ENCODE peak calls at places on chromosomes 13 and 19, in ten cellular contexts. One of them, this sample, is unnamed.

GRCh38 chr19:52226652-52227051 is 36.8 kb downstream of the PPP2R1A start:
- DNase-seq in GOT3: no peak
- DNase-seq in IMR-90: no peak
- DNase-seq in stimulated activated CD4-positive, alpha-beta T cell treated with anti-CD3 and anti-CD28 coated beads, Interleukin-12 subunit alpha, Interleukin-12 subunit beta, amount 100 ng/mL, for 24 hours: no peak
- DNase-seq in T-helper 9 cell: no peak
- DNase-seq in iris pigment epithelial cell: no peak
- DNase-seq in DMS153: no peak
- DNase-seq in neuronal stem cell: no peak
- DNase-seq in activated T-cell treated with anti-CD3 and anti-CD28 coated beads, Interleukin-2, amount 50 U/mL, for 1 hour: no peak
- DNase-seq in stimulated activated naive CD4-positive, alpha-beta T cell: no peak
- DNase-seq in this sample: no peak

GRCh38 chr13:25973085-25973484 is 78.7 kb downstream of the SHISA2 start:
- DNase-seq in GOT3: no peak
- DNase-seq in IMR-90: no peak
- DNase-seq in stimulated activated CD4-positive, alpha-beta T cell treated with anti-CD3 and anti-CD28 coated beads, Interleukin-12 subunit alpha, Interleukin-12 subunit beta, amount 100 ng/mL, for 24 hours: no peak
- DNase-seq in T-helper 9 cell: no peak
- DNase-seq in iris pigment epithelial cell: no peak
- DNase-seq in DMS153: no peak
- DNase-seq in neuronal stem cell: no peak
- DNase-seq in activated T-cell treated with anti-CD3 and anti-CD28 coated beads, Interleukin-2, amount 50 U/mL, for 1 hour: no peak
- DNase-seq in stimulated activated naive CD4-positive, alpha-beta T cell: no peak
- DNase-seq in this sample: peak

GRCh38 chr19:46753420-46754155 is 7.3 kb upstream of the STRN4 start:
- DNase-seq in GOT3: no peak
- DNase-seq in IMR-90: no peak
- DNase-seq in stimulated activated CD4-positive, alpha-beta T cell treated with anti-CD3 and anti-CD28 coated beads, Interleukin-12 subunit alpha, Interleukin-12 subunit beta, amount 100 ng/mL, for 24 hours: peak
- DNase-seq in T-helper 9 cell: peak
- DNase-seq in iris pigment epithelial cell: no peak
- DNase-seq in DMS153: peak
- DNase-seq in neuronal stem cell: no peak
- DNase-seq in activated T-cell treated with anti-CD3 and anti-CD28 coated beads, Interleukin-2, amount 50 U/mL, for 1 hour: peak
- DNase-seq in stimulated activated naive CD4-positive, alpha-beta T cell: peak
- DNase-seq in this sample: peak

GRCh38 chr13:52827839-52828238 is 20.6 kb downstream of the PCDH8 start:
- DNase-seq in GOT3: no peak
- DNase-seq in IMR-90: no peak
- DNase-seq in stimulated activated CD4-positive, alpha-beta T cell treated with anti-CD3 and anti-CD28 coated beads, Interleukin-12 subunit alpha, Interleukin-12 subunit beta, amount 100 ng/mL, for 24 hours: no peak
- DNase-seq in T-helper 9 cell: no peak
- DNase-seq in iris pigment epithelial cell: no peak
- DNase-seq in DMS153: no peak
- DNase-seq in neuronal stem cell: no peak
- DNase-seq in activated T-cell treated with anti-CD3 and anti-CD28 coated beads, Interleukin-2, amount 50 U/mL, for 1 hour: no peak
- DNase-seq in stimulated activated naive CD4-positive, alpha-beta T cell: no peak
- DNase-seq in this sample: no peak

GRCh38 chr19:18503337-18503970 is 18.4 kb downstream of the ELL start:
- DNase-seq in GOT3: no peak
- DNase-seq in IMR-90: no peak
- DNase-seq in stimulated activated CD4-positive, alpha-beta T cell treated with anti-CD3 and anti-CD28 coated beads, Interleukin-12 subunit alpha, Interleukin-12 subunit beta, amount 100 ng/mL, for 24 hours: no peak
- DNase-seq in T-helper 9 cell: no peak
- DNase-seq in iris pigment epithelial cell: no peak
- DNase-seq in DMS153: no peak
- DNase-seq in neuronal stem cell: no peak
- DNase-seq in activated T-cell treated with anti-CD3 and anti-CD28 coated beads, Interleukin-2, amount 50 U/mL, for 1 hour: no peak
- DNase-seq in stimulated activated naive CD4-positive, alpha-beta T cell: no peak
- DNase-seq in this sample: no peak

GRCh38 chr19:6812612-6813011 is 40.1 kb downstream of the VAV1 start:
- DNase-seq in GOT3: no peak
- DNase-seq in IMR-90: no peak
- DNase-seq in stimulated activated CD4-positive, alpha-beta T cell treated with anti-CD3 and anti-CD28 coated beads, Interleukin-12 subunit alpha, Interleukin-12 subunit beta, amount 100 ng/mL, for 24 hours: no peak
- DNase-seq in T-helper 9 cell: no peak
- DNase-seq in iris pigment epithelial cell: no peak
- DNase-seq in DMS153: no peak
- DNase-seq in neuronal stem cell: no peak
- DNase-seq in activated T-cell treated with anti-CD3 and anti-CD28 coated beads, Interleukin-2, amount 50 U/mL, for 1 hour: no peak
- DNase-seq in stimulated activated naive CD4-positive, alpha-beta T cell: no peak
- DNase-seq in this sample: no peak

GRCh38 chr13:67366533-67366932 is 136.4 kb upstream of the PCDH9 start:
- DNase-seq in GOT3: no peak
- DNase-seq in IMR-90: peak
- DNase-seq in stimulated activated CD4-positive, alpha-beta T cell treated with anti-CD3 and anti-CD28 coated beads, Interleukin-12 subunit alpha, Interleukin-12 subunit beta, amount 100 ng/mL, for 24 hours: no peak
- DNase-seq in T-helper 9 cell: no peak
- DNase-seq in iris pigment epithelial cell: peak
- DNase-seq in DMS153: no peak
- DNase-seq in neuronal stem cell: no peak
- DNase-seq in activated T-cell treated with anti-CD3 and anti-CD28 coated beads, Interleukin-2, amount 50 U/mL, for 1 hour: no peak
- DNase-seq in stimulated activated naive CD4-positive, alpha-beta T cell: no peak
- DNase-seq in this sample: no peak

GRCh38 chr13:52359534-52359933 is 46.4 kb downstream of the THSD1 start:
- DNase-seq in GOT3: no peak
- DNase-seq in IMR-90: peak
- DNase-seq in stimulated activated CD4-positive, alpha-beta T cell treated with anti-CD3 and anti-CD28 coated beads, Interleukin-12 subunit alpha, Interleukin-12 subunit beta, amount 100 ng/mL, for 24 hours: no peak
- DNase-seq in T-helper 9 cell: no peak
- DNase-seq in iris pigment epithelial cell: no peak
- DNase-seq in DMS153: no peak
- DNase-seq in neuronal stem cell: no peak
- DNase-seq in activated T-cell treated with anti-CD3 and anti-CD28 coated beads, Interleukin-2, amount 50 U/mL, for 1 hour: no peak
- DNase-seq in stimulated activated naive CD4-positive, alpha-beta T cell: no peak
- DNase-seq in this sample: no peak

GRCh38 chr19:46489445-46490272 is 6.0 kb downstream of the PNMA8B start:
- DNase-seq in GOT3: no peak
- DNase-seq in IMR-90: peak
- DNase-seq in stimulated activated CD4-positive, alpha-beta T cell treated with anti-CD3 and anti-CD28 coated beads, Interleukin-12 subunit alpha, Interleukin-12 subunit beta, amount 100 ng/mL, for 24 hours: no peak
- DNase-seq in T-helper 9 cell: no peak
- DNase-seq in iris pigment epithelial cell: peak
- DNase-seq in DMS153: no peak
- DNase-seq in neuronal stem cell: no peak
- DNase-seq in activated T-cell treated with anti-CD3 and anti-CD28 coated beads, Interleukin-2, amount 50 U/mL, for 1 hour: peak
- DNase-seq in stimulated activated naive CD4-positive, alpha-beta T cell: no peak
- DNase-seq in this sample: no peak

GRCh38 chr19:13932911-13933393 is 5.3 kb downstream of the PODNL1 start:
- DNase-seq in GOT3: no peak
- DNase-seq in IMR-90: no peak
- DNase-seq in stimulated activated CD4-positive, alpha-beta T cell treated with anti-CD3 and anti-CD28 coated beads, Interleukin-12 subunit alpha, Interleukin-12 subunit beta, amount 100 ng/mL, for 24 hours: no peak
- DNase-seq in T-helper 9 cell: no peak
- DNase-seq in iris pigment epithelial cell: no peak
- DNase-seq in DMS153: no peak
- DNase-seq in neuronal stem cell: no peak
- DNase-seq in activated T-cell treated with anti-CD3 and anti-CD28 coated beads, Interleukin-2, amount 50 U/mL, for 1 hour: no peak
- DNase-seq in stimulated activated naive CD4-positive, alpha-beta T cell: no peak
- DNase-seq in this sample: no peak

GRCh38 chr19:51702754-51703654 is 9.9 kb downstream of the SPACA6 start:
- DNase-seq in GOT3: no peak
- DNase-seq in IMR-90: no peak
- DNase-seq in stimulated activated CD4-positive, alpha-beta T cell treated with anti-CD3 and anti-CD28 coated beads, Interleukin-12 subunit alpha, Interleukin-12 subunit beta, amount 100 ng/mL, for 24 hours: no peak
- DNase-seq in T-helper 9 cell: no peak
- DNase-seq in iris pigment epithelial cell: no peak
- DNase-seq in DMS153: no peak
- DNase-seq in neuronal stem cell: no peak
- DNase-seq in activated T-cell treated with anti-CD3 and anti-CD28 coated beads, Interleukin-2, amount 50 U/mL, for 1 hour: peak
- DNase-seq in stimulated activated naive CD4-positive, alpha-beta T cell: no peak
- DNase-seq in this sample: peak

GRCh38 chr13:80050252-80050651 is 290.7 kb downstream of the SPRY2 start:
- DNase-seq in GOT3: no peak
- DNase-seq in IMR-90: peak
- DNase-seq in stimulated activated CD4-positive, alpha-beta T cell treated with anti-CD3 and anti-CD28 coated beads, Interleukin-12 subunit alpha, Interleukin-12 subunit beta, amount 100 ng/mL, for 24 hours: no peak
- DNase-seq in T-helper 9 cell: no peak
- DNase-seq in iris pigment epithelial cell: peak
- DNase-seq in DMS153: no peak
- DNase-seq in neuronal stem cell: no peak
- DNase-seq in activated T-cell treated with anti-CD3 and anti-CD28 coated beads, Interleukin-2, amount 50 U/mL, for 1 hour: no peak
- DNase-seq in stimulated activated naive CD4-positive, alpha-beta T cell: no peak
- DNase-seq in this sample: no peak

GRCh38 chr13:111845621-111846351 is 221.2 kb upstream of the SOX1 start:
- DNase-seq in GOT3: no peak
- DNase-seq in IMR-90: no peak
- DNase-seq in stimulated activated CD4-positive, alpha-beta T cell treated with anti-CD3 and anti-CD28 coated beads, Interleukin-12 subunit alpha, Interleukin-12 subunit beta, amount 100 ng/mL, for 24 hours: no peak
- DNase-seq in T-helper 9 cell: no peak
- DNase-seq in iris pigment epithelial cell: no peak
- DNase-seq in DMS153: peak
- DNase-seq in neuronal stem cell: no peak
- DNase-seq in activated T-cell treated with anti-CD3 and anti-CD28 coated beads, Interleukin-2, amount 50 U/mL, for 1 hour: no peak
- DNase-seq in stimulated activated naive CD4-positive, alpha-beta T cell: no peak
- DNase-seq in this sample: no peak

GRCh38 chr19:18725755-18726416 is 42.4 kb downstream of the CRTC1 start:
- DNase-seq in GOT3: no peak
- DNase-seq in IMR-90: no peak
- DNase-seq in stimulated activated CD4-positive, alpha-beta T cell treated with anti-CD3 and anti-CD28 coated beads, Interleukin-12 subunit alpha, Interleukin-12 subunit beta, amount 100 ng/mL, for 24 hours: no peak
- DNase-seq in T-helper 9 cell: no peak
- DNase-seq in iris pigment epithelial cell: no peak
- DNase-seq in DMS153: no peak
- DNase-seq in neuronal stem cell: no peak
- DNase-seq in activated T-cell treated with anti-CD3 and anti-CD28 coated beads, Interleukin-2, amount 50 U/mL, for 1 hour: no peak
- DNase-seq in stimulated activated naive CD4-positive, alpha-beta T cell: no peak
- DNase-seq in this sample: no peak

GRCh38 chr13:110913322-110913721 is 1.5 kb downstream of the ANKRD10 start:
- DNase-seq in GOT3: no peak
- DNase-seq in IMR-90: peak
- DNase-seq in stimulated activated CD4-positive, alpha-beta T cell treated with anti-CD3 and anti-CD28 coated beads, Interleukin-12 subunit alpha, Interleukin-12 subunit beta, amount 100 ng/mL, for 24 hours: no peak
- DNase-seq in T-helper 9 cell: no peak
- DNase-seq in iris pigment epithelial cell: no peak
- DNase-seq in DMS153: no peak
- DNase-seq in neuronal stem cell: no peak
- DNase-seq in activated T-cell treated with anti-CD3 and anti-CD28 coated beads, Interleukin-2, amount 50 U/mL, for 1 hour: no peak
- DNase-seq in stimulated activated naive CD4-positive, alpha-beta T cell: no peak
- DNase-seq in this sample: no peak

GRCh38 chr19:3024509-3024869 is 4.6 kb downstream of the TLE2 start:
- DNase-seq in GOT3: no peak
- DNase-seq in IMR-90: no peak
- DNase-seq in stimulated activated CD4-positive, alpha-beta T cell treated with anti-CD3 and anti-CD28 coated beads, Interleukin-12 subunit alpha, Interleukin-12 subunit beta, amount 100 ng/mL, for 24 hours: no peak
- DNase-seq in T-helper 9 cell: no peak
- DNase-seq in iris pigment epithelial cell: no peak
- DNase-seq in DMS153: no peak
- DNase-seq in neuronal stem cell: no peak
- DNase-seq in activated T-cell treated with anti-CD3 and anti-CD28 coated beads, Interleukin-2, amount 50 U/mL, for 1 hour: no peak
- DNase-seq in stimulated activated naive CD4-positive, alpha-beta T cell: no peak
- DNase-seq in this sample: no peak

GRCh38 chr13:26584713-26585112 is 27.2 kb downstream of the WASF3 start:
- DNase-seq in GOT3: no peak
- DNase-seq in IMR-90: peak
- DNase-seq in stimulated activated CD4-positive, alpha-beta T cell treated with anti-CD3 and anti-CD28 coated beads, Interleukin-12 subunit alpha, Interleukin-12 subunit beta, amount 100 ng/mL, for 24 hours: no peak
- DNase-seq in T-helper 9 cell: no peak
- DNase-seq in iris pigment epithelial cell: peak
- DNase-seq in DMS153: no peak
- DNase-seq in neuronal stem cell: no peak
- DNase-seq in activated T-cell treated with anti-CD3 and anti-CD28 coated beads, Interleukin-2, amount 50 U/mL, for 1 hour: no peak
- DNase-seq in stimulated activated naive CD4-positive, alpha-beta T cell: no peak
- DNase-seq in this sample: no peak

GRCh38 chr19:3683405-3683865 is 16.8 kb downstream of the PIP5K1C start:
- DNase-seq in GOT3: no peak
- DNase-seq in IMR-90: no peak
- DNase-seq in stimulated activated CD4-positive, alpha-beta T cell treated with anti-CD3 and anti-CD28 coated beads, Interleukin-12 subunit alpha, Interleukin-12 subunit beta, amount 100 ng/mL, for 24 hours: no peak
- DNase-seq in T-helper 9 cell: no peak
- DNase-seq in iris pigment epithelial cell: peak
- DNase-seq in DMS153: no peak
- DNase-seq in neuronal stem cell: no peak
- DNase-seq in activated T-cell treated with anti-CD3 and anti-CD28 coated beads, Interleukin-2, amount 50 U/mL, for 1 hour: no peak
- DNase-seq in stimulated activated naive CD4-positive, alpha-beta T cell: no peak
- DNase-seq in this sample: no peak

GRCh38 chr13:108322206-108322824 is 52.8 kb downstream of the TNFSF13B start:
- DNase-seq in GOT3: no peak
- DNase-seq in IMR-90: peak
- DNase-seq in stimulated activated CD4-positive, alpha-beta T cell treated with anti-CD3 and anti-CD28 coated beads, Interleukin-12 subunit alpha, Interleukin-12 subunit beta, amount 100 ng/mL, for 24 hours: no peak
- DNase-seq in T-helper 9 cell: no peak
- DNase-seq in iris pigment epithelial cell: peak
- DNase-seq in DMS153: peak
- DNase-seq in neuronal stem cell: peak
- DNase-seq in activated T-cell treated with anti-CD3 and anti-CD28 coated beads, Interleukin-2, amount 50 U/mL, for 1 hour: no peak
- DNase-seq in stimulated activated naive CD4-positive, alpha-beta T cell: no peak
- DNase-seq in this sample: peak

GRCh38 chr19:55304279-55304978 is 20.6 kb downstream of the BRSK1 start:
- DNase-seq in GOT3: no peak
- DNase-seq in IMR-90: no peak
- DNase-seq in stimulated activated CD4-positive, alpha-beta T cell treated with anti-CD3 and anti-CD28 coated beads, Interleukin-12 subunit alpha, Interleukin-12 subunit beta, amount 100 ng/mL, for 24 hours: peak
- DNase-seq in T-helper 9 cell: no peak
- DNase-seq in iris pigment epithelial cell: peak
- DNase-seq in DMS153: peak
- DNase-seq in neuronal stem cell: no peak
- DNase-seq in activated T-cell treated with anti-CD3 and anti-CD28 coated beads, Interleukin-2, amount 50 U/mL, for 1 hour: no peak
- DNase-seq in stimulated activated naive CD4-positive, alpha-beta T cell: no peak
- DNase-seq in this sample: no peak